ENCODE peak calls at places on chromosomes 3 and 15, in five cellular contexts. A is fibroblast of lung; V is foreskin keratinocyte; Q is CD8-positive, alpha-beta memory T cell; D is K562. W is an unnamed sample. For H3K27me3 and H3K4me1, the result is how much of the 10 kb centered on the place peaks cover.

GRCh38 chr3:99712291-99712954 is 74.0 kb downstream of the COL8A1 start:
- DNase-seq in A (peak), V (no peak), Q (no peak), D (no peak), W (no peak)

GRCh38 chr3:58052373-58053273 is 44.4 kb downstream of the FLNB start:
- DNase-seq in A (peak), V (peak), Q (no peak), D (peak), W (no peak)

GRCh38 chr3:64674591-64675076 is 13.2 kb downstream of the ADAMTS9 start:
- DNase-seq in A (peak), V (no peak), Q (no peak), D (no peak), W (no peak)

GRCh38 chr3:105364113-105364512 is 2.6 kb upstream of the ALCAM start:
- DNase-seq in A (peak), V (peak), Q (no peak), D (no peak), W (no peak)

GRCh38 chr15:81001180-81002003 is 669 bp downstream of the TLNRD1 start:
- DNase-seq in A (peak), V (peak), Q (peak), D (peak), W (no peak)

GRCh38 chr3:127445581-127446368 is 144.8 kb downstream of the TPRA1 start:
- DNase-seq in A (no peak), V (no peak), Q (no peak), D (no peak), W (no peak)

GRCh38 chr15:57743424-57743823 is 36.9 kb downstream of the POLR2M start:
- DNase-seq in A (no peak), V (no peak), Q (no peak), D (no peak), W (no peak)

GRCh38 chr15:40847225-40847961 is 3.5 kb downstream of the SPINT1 start:
- DNase-seq in A (peak), V (peak), Q (no peak), D (peak), W (no peak)

GRCh38 chr15:39788108-39788507 is 5.5 kb upstream of the FSIP1 start:
- DNase-seq in A (peak), V (no peak), Q (no peak), D (no peak), W (no peak)

GRCh38 chr3:141553055-141553454 is 66.2 kb downstream of the RASA2 start:
- DNase-seq in A (no peak), V (no peak), Q (no peak), D (no peak), W (no peak)

GRCh38 chr3:125480656-125481374 is 39.2 kb downstream of the SNX4 start:
- DNase-seq in A (peak), V (no peak), Q (no peak), D (no peak), W (no peak)

GRCh38 chr3:103389356-103389755 is 954.5 kb downstream of the ZPLD1 start:
- DNase-seq in A (no peak), V (no peak), Q (no peak), D (no peak), W (no peak)

GRCh38 chr3:72942427-72942826 is 54.2 kb upstream of the PPP4R2 start:
- DNase-seq in A (no peak), V (no peak), Q (no peak), D (no peak), W (no peak)

DNA sequence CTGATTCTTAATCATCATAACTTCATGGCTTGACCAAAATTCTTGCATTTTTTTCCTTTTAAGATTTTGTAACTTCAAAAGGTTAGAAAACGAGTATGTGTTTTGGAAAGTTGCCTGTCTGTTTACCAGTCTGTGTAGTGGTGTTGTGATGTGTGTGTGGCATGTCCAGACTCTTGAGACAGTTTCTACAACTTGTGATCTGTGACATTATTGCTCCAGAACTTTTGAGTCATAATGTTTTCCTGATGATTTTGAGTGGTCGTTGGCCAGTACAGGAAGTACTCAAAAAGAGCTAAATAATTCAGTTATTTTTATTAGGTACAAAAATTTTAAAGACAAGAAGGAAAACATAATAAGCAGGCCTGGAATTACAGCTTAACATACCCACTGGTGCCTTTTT is 229.0 kb upstream of the C2CD4B start:
- DNase-seq in A (no peak), V (no peak), Q (no peak), D (no peak), W (no peak)
- H3K27me3 ChIP-seq in A (under half), V (under half), Q (under half), D (under half), W (under half)

DNA sequence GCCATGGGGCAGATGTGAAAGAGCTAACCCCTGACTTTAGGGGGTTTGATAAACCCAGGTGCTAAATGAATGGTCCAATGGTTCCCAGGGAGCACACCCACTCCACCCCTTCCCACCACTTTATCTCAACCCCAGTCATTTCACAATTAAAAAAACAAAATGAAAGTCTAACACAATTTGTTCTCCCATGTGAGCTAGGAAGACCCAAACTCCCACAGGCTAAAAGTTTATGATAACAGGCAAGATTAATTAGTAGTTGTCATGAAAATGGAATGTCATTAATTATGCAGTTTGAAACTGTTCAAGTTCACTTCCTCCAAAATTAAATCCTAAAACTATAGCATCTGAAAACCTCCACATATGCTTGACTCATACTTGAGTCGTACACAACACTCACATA is 63.3 kb upstream of the TPM1 start:
- DNase-seq in A (peak), V (no peak), Q (no peak), D (no peak), W (no peak)
- H3K27ac ChIP-seq in A (no peak), V (no peak), Q (no peak), D (no peak), W (no peak)

GRCh38 chr15:64855206-64856000 is 13.7 kb downstream of the PLEKHO2 start:
- DNase-seq in A (peak), V (no peak), Q (no peak), D (no peak), W (no peak)

GRCh38 chr15:64856429-64857145 is 14.9 kb downstream of the PLEKHO2 start:
- DNase-seq in A (peak), V (no peak), Q (no peak), D (no peak), W (no peak)

GRCh38 chr15:64851503-64851840 is 9.8 kb downstream of the PLEKHO2 start:
- DNase-seq in A (peak), V (no peak), Q (no peak), D (no peak), W (no peak)

GRCh38 chr15:64854526-64854925 is 12.8 kb downstream of the PLEKHO2 start:
- DNase-seq in A (no peak), V (no peak), Q (no peak), D (no peak), W (no peak)

DNA sequence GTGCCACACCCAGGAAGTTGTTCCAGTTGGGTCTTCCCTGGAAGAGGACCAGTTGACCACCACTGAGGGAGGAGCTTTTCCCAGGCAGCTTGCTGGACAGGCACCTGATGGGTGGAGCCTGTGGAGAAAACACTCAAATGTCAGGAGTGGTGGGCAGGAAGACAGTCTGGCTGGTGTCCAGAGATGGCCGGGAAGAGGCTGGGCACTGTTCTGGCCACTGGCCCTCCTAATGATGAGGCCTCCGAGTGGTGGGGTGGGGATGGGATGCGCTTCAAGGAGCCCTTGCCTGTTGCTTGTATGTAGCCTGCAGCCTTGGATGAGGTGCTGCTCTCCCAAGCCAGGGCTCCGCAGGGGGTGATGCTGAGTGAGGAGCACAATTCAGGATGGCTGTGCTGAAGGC is 12.3 kb downstream of the PLEKHO2 start:
- DNase-seq in A (peak), V (no peak), Q (peak), D (no peak), W (no peak)
- H3K4me1 ChIP-seq in A (half or more), V (under half), Q (under half), D (under half), W (under half)

DNA sequence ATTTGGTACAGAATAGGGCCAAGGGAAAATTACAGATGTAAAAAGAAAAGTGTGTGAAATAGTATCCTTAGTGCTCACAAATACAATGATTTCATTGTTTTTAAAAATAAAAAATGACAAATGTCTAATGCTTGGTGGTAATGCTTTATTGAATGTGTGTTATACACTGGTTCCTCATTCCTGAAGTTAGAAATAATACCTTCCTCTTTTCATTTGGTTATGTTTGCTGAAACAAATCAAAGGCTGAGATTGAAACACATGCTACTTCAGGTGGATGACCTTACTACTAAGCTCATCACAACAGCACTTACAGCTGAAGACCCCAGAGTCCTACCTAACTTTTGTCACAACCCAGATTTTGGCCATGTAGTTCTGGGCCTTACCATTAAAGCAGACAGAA is 37.7 kb upstream of the CCR2 start:
- DNase-seq in A (no peak), V (no peak), Q (no peak), D (no peak), W (no peak)
- H3K27me3 ChIP-seq in A (under half), V (under half), Q (under half), D (under half), W (under half)

DNA sequence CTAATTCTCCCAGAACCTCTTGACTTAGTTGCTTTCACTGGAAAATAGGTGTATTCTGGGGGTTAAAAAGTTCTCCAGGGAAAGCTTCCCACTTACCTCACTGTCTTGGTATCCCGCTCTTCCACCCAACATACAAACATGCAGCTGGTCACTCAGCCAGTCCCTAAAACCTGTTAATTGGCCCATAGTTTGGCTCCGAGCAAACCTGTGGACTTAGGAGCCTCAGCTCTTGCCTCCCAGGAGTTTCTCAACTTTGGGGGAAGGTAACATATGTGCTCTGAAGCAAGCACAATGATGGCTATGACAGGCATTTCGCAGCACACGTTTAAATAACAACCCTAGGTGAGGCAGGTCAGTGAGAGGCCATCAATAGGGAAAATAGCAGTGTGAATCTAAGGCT is 25.8 kb upstream of the LRRFIP2 start:
- DNase-seq in A (peak), V (no peak), Q (no peak), D (no peak), W (no peak)
- H3K27ac ChIP-seq in A (no peak), V (no peak), Q (no peak), D (no peak), W (no peak)

DNA sequence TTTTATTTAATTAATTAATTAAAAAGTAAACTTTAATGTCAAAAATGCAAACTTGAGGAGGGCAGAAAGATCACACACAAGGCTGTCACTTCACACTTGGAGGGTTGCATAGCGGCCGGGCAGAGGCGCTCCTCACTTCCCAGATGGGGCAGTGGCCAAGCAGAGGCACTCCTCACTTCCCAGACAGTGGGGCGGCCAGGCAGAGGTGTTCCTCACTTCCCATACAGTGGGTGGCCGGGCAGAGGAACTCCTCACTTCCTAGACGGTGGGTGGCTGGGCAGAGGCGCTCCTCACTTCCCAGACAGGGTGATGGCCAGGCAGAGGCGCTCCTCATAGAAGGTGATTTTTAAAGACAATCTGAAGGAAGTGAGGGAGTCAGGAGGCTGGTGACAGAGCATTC is 277.5 kb downstream of the PDCD6IP start:
- DNase-seq in A (no peak), V (no peak), Q (no peak), D (no peak), W (no peak)
- H3K4me1 ChIP-seq in A (under half), V (under half), Q (under half), D (under half), W (under half)